ENCODE peak calls at places on chromosomes 3 and 15, in seven cellular contexts. One of them, this sample, is unnamed.

GRCh38 chr15:77577350-77577749 is 55.4 kb downstream of the LINGO1 start:
- DNase-seq in trophoblast cell: no peak
- DNase-seq in mesenchymal stem cell: no peak
- DNase-seq in H1: no peak
- DNase-seq in H9: no peak
- DNase-seq in IMR-90: no peak
- DNase-seq in mesendoderm: peak
- DNase-seq in this sample: no peak

GRCh38 chr3:185645596-185646381 is 59.7 kb downstream of the SENP2 start:
- DNase-seq in trophoblast cell: no peak
- DNase-seq in mesenchymal stem cell: no peak
- DNase-seq in mesendoderm: peak
- DNase-seq in H9: peak
- DNase-seq in H1: no peak
- DNase-seq in IMR-90: no peak
- DNase-seq in this sample: no peak

GRCh38 chr3:187207624-187208023 is 10.3 kb downstream of the RTP1 start:
- DNase-seq in mesendoderm: no peak
- DNase-seq in IMR-90: no peak
- DNase-seq in mesenchymal stem cell: no peak
- DNase-seq in H1: no peak
- DNase-seq in trophoblast cell: no peak
- DNase-seq in H9: no peak
- DNase-seq in this sample: no peak

GRCh38 chr3:99868438-99868723 is 50.7 kb downstream of the CMSS1 start:
- DNase-seq in mesenchymal stem cell: peak
- DNase-seq in H1: no peak
- DNase-seq in IMR-90: peak
- DNase-seq in H9: no peak
- DNase-seq in mesendoderm: no peak
- DNase-seq in trophoblast cell: no peak
- DNase-seq in this sample: no peak

GRCh38 chr15:89174476-89174875 is 46.9 kb downstream of the RLBP1 start:
- DNase-seq in trophoblast cell: no peak
- DNase-seq in mesenchymal stem cell: no peak
- DNase-seq in H1: no peak
- DNase-seq in H9: no peak
- DNase-seq in mesendoderm: no peak
- DNase-seq in IMR-90: no peak
- DNase-seq in this sample: no peak

GRCh38 chr3:17915341-17915740 is 172.9 kb upstream of the TBC1D5 start:
- DNase-seq in trophoblast cell: peak
- DNase-seq in H1: no peak
- DNase-seq in mesenchymal stem cell: no peak
- DNase-seq in IMR-90: no peak
- DNase-seq in mesendoderm: no peak
- DNase-seq in H9: no peak
- DNase-seq in this sample: no peak

GRCh38 chr15:26352909-26353308 is 420.0 kb downstream of the GABRB3 start:
- DNase-seq in mesenchymal stem cell: no peak
- DNase-seq in H9: no peak
- DNase-seq in H1: no peak
- DNase-seq in IMR-90: no peak
- DNase-seq in mesendoderm: peak
- DNase-seq in trophoblast cell: no peak
- DNase-seq in this sample: no peak

GRCh38 chr15:78131295-78132021 is at the start of gene CIB2:
- DNase-seq in IMR-90: peak
- DNase-seq in trophoblast cell: peak
- DNase-seq in mesendoderm: peak
- DNase-seq in H9: peak
- DNase-seq in mesenchymal stem cell: peak
- DNase-seq in H1: no peak
- DNase-seq in this sample: peak

GRCh38 chr3:66456711-66457173 is 44.1 kb downstream of the LRIG1 start:
- DNase-seq in mesendoderm: no peak
- DNase-seq in IMR-90: no peak
- DNase-seq in trophoblast cell: no peak
- DNase-seq in H9: no peak
- DNase-seq in H1: no peak
- DNase-seq in mesenchymal stem cell: no peak
- DNase-seq in this sample: no peak

GRCh38 chr3:14141602-14142315 is 16.9 kb downstream of the TMEM43 start:
- DNase-seq in H9: no peak
- DNase-seq in IMR-90: no peak
- DNase-seq in mesendoderm: no peak
- DNase-seq in H1: no peak
- DNase-seq in trophoblast cell: no peak
- DNase-seq in mesenchymal stem cell: no peak
- DNase-seq in this sample: no peak

GRCh38 chr15:75042730-75043508 is 19.5 kb downstream of the PPCDC start:
- DNase-seq in IMR-90: peak
- DNase-seq in trophoblast cell: peak
- DNase-seq in mesendoderm: peak
- DNase-seq in H9: peak
- DNase-seq in mesenchymal stem cell: peak
- DNase-seq in H1: no peak
- DNase-seq in this sample: no peak

GRCh38 chr15:50096158-50096821 is 22.7 kb downstream of the ATP8B4 start:
- DNase-seq in trophoblast cell: no peak
- DNase-seq in H1: no peak
- DNase-seq in IMR-90: no peak
- DNase-seq in mesendoderm: no peak
- DNase-seq in H9: no peak
- DNase-seq in mesenchymal stem cell: no peak
- DNase-seq in this sample: no peak

GRCh38 chr15:62068071-62068786 is 1.5 kb downstream of the C2CD4A start:
- DNase-seq in mesendoderm: peak
- DNase-seq in H1: no peak
- DNase-seq in H9: peak
- DNase-seq in IMR-90: no peak
- DNase-seq in mesenchymal stem cell: peak
- DNase-seq in trophoblast cell: peak
- DNase-seq in this sample: peak

GRCh38 chr15:68749365-68750141 is 71.1 kb downstream of the ANP32A start:
- DNase-seq in trophoblast cell: no peak
- DNase-seq in H1: no peak
- DNase-seq in IMR-90: no peak
- DNase-seq in mesenchymal stem cell: no peak
- DNase-seq in mesendoderm: no peak
- DNase-seq in H9: no peak
- DNase-seq in this sample: no peak

GRCh38 chr15:51736069-51736468 is 1.4 kb downstream of the LYSMD2 start:
- DNase-seq in H9: no peak
- DNase-seq in mesendoderm: no peak
- DNase-seq in IMR-90: no peak
- DNase-seq in mesenchymal stem cell: peak
- DNase-seq in H1: no peak
- DNase-seq in trophoblast cell: peak
- DNase-seq in this sample: no peak

GRCh38 chr3:19348929-19349564 is 200.7 kb downstream of the KCNH8 start:
- DNase-seq in H9: peak
- DNase-seq in trophoblast cell: peak
- DNase-seq in IMR-90: peak
- DNase-seq in mesendoderm: peak
- DNase-seq in mesenchymal stem cell: peak
- DNase-seq in H1: no peak
- DNase-seq in this sample: no peak

GRCh38 chr3:100561459-100562158 is 47.8 kb upstream of the ADGRG7 start:
- DNase-seq in trophoblast cell: peak
- DNase-seq in IMR-90: peak
- DNase-seq in mesendoderm: peak
- DNase-seq in H9: peak
- DNase-seq in mesenchymal stem cell: peak
- DNase-seq in H1: peak
- DNase-seq in this sample: no peak

GRCh38 chr15:43352693-43353382 is 18.0 kb downstream of the ZSCAN29 start:
- DNase-seq in H1: no peak
- DNase-seq in H9: no peak
- DNase-seq in mesenchymal stem cell: no peak
- DNase-seq in IMR-90: no peak
- DNase-seq in mesendoderm: no peak
- DNase-seq in trophoblast cell: no peak
- DNase-seq in this sample: no peak

GRCh38 chr3:21392521-21392920 is 358.5 kb downstream of the ZNF385D start:
- DNase-seq in H1: no peak
- DNase-seq in trophoblast cell: no peak
- DNase-seq in mesenchymal stem cell: no peak
- DNase-seq in H9: no peak
- DNase-seq in IMR-90: no peak
- DNase-seq in mesendoderm: no peak
- DNase-seq in this sample: no peak

GRCh38 chr3:3586843-3587626 is 212.2 kb upstream of the LRRN1 start:
- DNase-seq in H9: no peak
- DNase-seq in mesendoderm: peak
- DNase-seq in H1: no peak
- DNase-seq in trophoblast cell: no peak
- DNase-seq in mesenchymal stem cell: no peak
- DNase-seq in IMR-90: no peak
- DNase-seq in this sample: no peak

GRCh38 chr3:154125378-154126030 is 4.3 kb downstream of the ARHGEF26 start:
- DNase-seq in trophoblast cell: no peak
- DNase-seq in mesenchymal stem cell: no peak
- DNase-seq in H9: no peak
- DNase-seq in IMR-90: no peak
- DNase-seq in H1: no peak
- DNase-seq in mesendoderm: no peak
- DNase-seq in this sample: no peak

GRCh38 chr3:87268646-87269211 is 7.7 kb downstream of the POU1F1 start:
- DNase-seq in mesendoderm: peak
- DNase-seq in H1: no peak
- DNase-seq in H9: no peak
- DNase-seq in IMR-90: peak
- DNase-seq in mesenchymal stem cell: no peak
- DNase-seq in trophoblast cell: no peak
- DNase-seq in this sample: no peak

GRCh38 chr15:90232196-90232595 is 1.5 kb downstream of the CIB1 start:
- DNase-seq in IMR-90: no peak
- DNase-seq in trophoblast cell: no peak
- DNase-seq in H9: no peak
- DNase-seq in mesendoderm: no peak
- DNase-seq in mesenchymal stem cell: peak
- DNase-seq in H1: no peak
- DNase-seq in this sample: no peak

GRCh38 chr3:79211588-79212359 is 556.0 kb downstream of the ROBO1 start:
- DNase-seq in trophoblast cell: no peak
- DNase-seq in IMR-90: no peak
- DNase-seq in H1: no peak
- DNase-seq in H9: no peak
- DNase-seq in mesenchymal stem cell: no peak
- DNase-seq in mesendoderm: no peak
- DNase-seq in this sample: no peak

GRCh38 chr3:173814809-173815208 is 417.3 kb downstream of the NLGN1 start:
- DNase-seq in trophoblast cell: no peak
- DNase-seq in H1: no peak
- DNase-seq in H9: no peak
- DNase-seq in IMR-90: no peak
- DNase-seq in mesenchymal stem cell: no peak
- DNase-seq in mesendoderm: no peak
- DNase-seq in this sample: no peak

DNA sequence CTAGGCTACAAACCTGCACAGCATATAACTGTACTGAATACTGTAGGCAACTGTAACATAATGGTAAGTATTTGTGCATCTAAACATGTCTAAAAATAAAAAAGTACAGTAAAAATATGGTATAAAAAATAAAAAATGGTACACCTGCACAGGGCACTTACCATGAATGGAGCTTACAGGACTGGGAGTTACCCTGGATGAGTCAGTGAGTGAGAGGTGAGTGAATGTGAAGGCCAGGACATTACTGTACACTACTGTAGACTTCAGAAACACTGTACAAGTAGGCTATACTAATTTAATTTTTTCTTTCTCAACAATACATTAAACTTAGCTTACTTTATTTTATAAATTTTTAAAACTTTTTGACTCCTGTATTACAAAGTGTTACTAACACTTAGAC is 265.3 kb downstream of the KLF13 start:
- DNase-seq in trophoblast cell: no peak
- DNase-seq in IMR-90: no peak
- DNase-seq in mesenchymal stem cell: no peak
- DNase-seq in H9: no peak
- DNase-seq in H1: no peak
- DNase-seq in mesendoderm: no peak
- DNase-seq in this sample: no peak
- H3K18ac ChIP-seq in trophoblast cell: no peak
- H3K18ac ChIP-seq in IMR-90: no peak
- H3K18ac ChIP-seq in mesenchymal stem cell: no peak
- H3K18ac ChIP-seq in H9: no peak
- H3K18ac ChIP-seq in H1: no peak
- H3K18ac ChIP-seq in mesendoderm: no peak
- H3K18ac ChIP-seq in this sample: no peak

DNA sequence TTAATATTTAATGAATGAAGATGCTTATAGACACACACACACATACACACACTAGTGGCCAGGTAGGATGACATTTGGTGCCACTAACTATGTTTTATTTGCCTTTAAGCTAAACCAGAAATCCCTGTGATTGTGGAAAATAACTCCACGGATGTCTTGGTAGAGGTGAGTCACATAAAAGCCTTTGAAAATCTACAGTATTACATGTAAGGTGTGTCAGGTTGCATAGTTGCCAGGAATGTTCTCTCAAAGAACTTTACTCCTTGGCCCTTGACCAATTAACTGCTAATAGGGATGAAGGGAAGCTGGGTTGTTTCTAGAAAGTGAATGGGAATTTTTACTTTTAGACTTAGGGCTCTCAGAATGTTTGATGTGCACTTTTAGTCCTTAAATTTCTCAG is 9.9 kb downstream of the ZBED2 start:
- DNase-seq in IMR-90: peak
- DNase-seq in H9: no peak
- DNase-seq in H1: no peak
- DNase-seq in trophoblast cell: peak
- DNase-seq in mesendoderm: no peak
- DNase-seq in mesenchymal stem cell: no peak
- DNase-seq in this sample: no peak
- H3K18ac ChIP-seq in IMR-90: no peak
- H3K18ac ChIP-seq in H9: no peak
- H3K18ac ChIP-seq in H1: no peak
- H3K18ac ChIP-seq in trophoblast cell: no peak
- H3K18ac ChIP-seq in mesendoderm: no peak
- H3K18ac ChIP-seq in mesenchymal stem cell: no peak
- H3K18ac ChIP-seq in this sample: no peak

GRCh38 chr15:69940441-69940785 is 157.3 kb downstream of the TLE3 start:
- DNase-seq in IMR-90: no peak
- DNase-seq in mesenchymal stem cell: no peak
- DNase-seq in mesendoderm: no peak
- DNase-seq in H1: no peak
- DNase-seq in H9: no peak
- DNase-seq in trophoblast cell: no peak
- DNase-seq in this sample: no peak
- H3K18ac ChIP-seq in IMR-90: no peak
- H3K18ac ChIP-seq in mesenchymal stem cell: no peak
- H3K18ac ChIP-seq in mesendoderm: no peak
- H3K18ac ChIP-seq in H1: no peak
- H3K18ac ChIP-seq in H9: no peak
- H3K18ac ChIP-seq in trophoblast cell: no peak
- H3K18ac ChIP-seq in this sample: peak

DNA sequence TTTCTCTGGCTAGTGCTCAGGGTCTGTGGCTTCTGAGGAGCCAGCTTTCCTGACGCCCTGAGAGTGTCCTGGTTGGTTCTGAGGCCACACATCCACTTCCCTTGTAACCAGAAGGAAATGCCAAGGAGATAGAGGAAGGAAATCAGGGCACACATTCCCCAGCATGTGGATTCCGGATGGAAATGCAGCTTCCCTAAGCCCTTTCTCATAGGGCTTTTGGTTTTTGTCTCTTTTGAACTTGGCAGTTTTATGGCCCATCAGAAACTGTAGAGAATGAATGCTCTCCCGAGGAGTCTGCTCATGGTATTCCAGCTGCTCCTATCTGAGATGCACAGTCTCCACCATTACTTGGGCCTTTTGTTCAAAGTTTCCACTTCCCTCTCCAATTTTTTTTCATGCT is 21.1 kb downstream of the XYLB start:
- DNase-seq in H9: no peak
- DNase-seq in mesenchymal stem cell: peak
- DNase-seq in mesendoderm: no peak
- DNase-seq in IMR-90: no peak
- DNase-seq in H1: no peak
- DNase-seq in trophoblast cell: no peak
- DNase-seq in this sample: no peak
- H3K18ac ChIP-seq in H9: no peak
- H3K18ac ChIP-seq in mesenchymal stem cell: no peak
- H3K18ac ChIP-seq in mesendoderm: no peak
- H3K18ac ChIP-seq in IMR-90: no peak
- H3K18ac ChIP-seq in H1: no peak
- H3K18ac ChIP-seq in trophoblast cell: no peak
- H3K18ac ChIP-seq in this sample: no peak